ENCODE peak calls at places on chromosomes 6 and 20, in six cellular contexts. M, W, C, V, J and T are unnamed samples.

GRCh38 chr20:54397292-54398155 is 77.9 kb upstream of the DOK5 start:
- DNase-seq in M (no peak), W (no peak), C (no peak), V (no peak), J (no peak), T (no peak)

GRCh38 chr6:168197636-168198301 is 118.8 kb upstream of the FRMD1 start:
- DNase-seq in M (no peak), W (no peak), C (no peak), V (no peak), J (peak), T (no peak)

GRCh38 chr20:21702001-21702400 is 3.5 kb upstream of the PAX1 start:
- DNase-seq in M (no peak), W (no peak), C (no peak), V (no peak), J (no peak), T (no peak)

GRCh38 chr20:32138921-32139320 is 29.4 kb downstream of the TM9SF4 start:
- DNase-seq in M (no peak), W (no peak), C (no peak), V (no peak), J (no peak), T (no peak)

GRCh38 chr20:32497589-32498224 is 87.4 kb downstream of the NOL4L start:
- DNase-seq in M (no peak), W (no peak), C (no peak), V (no peak), J (no peak), T (no peak)

GRCh38 chr6:70592391-70593117 is 25.8 kb downstream of the SDHAF4 start:
- DNase-seq in M (no peak), W (peak), C (no peak), V (no peak), J (no peak), T (no peak)

GRCh38 chr20:10779911-10780310 is 106.1 kb upstream of the JAG1 start:
- DNase-seq in M (no peak), W (no peak), C (no peak), V (no peak), J (no peak), T (no peak)

GRCh38 chr6:111456208-111456607 is 26.8 kb downstream of the REV3L start:
- DNase-seq in M (no peak), W (no peak), C (no peak), V (no peak), J (no peak), T (no peak)

GRCh38 chr6:16711551-16712249 is 49.6 kb downstream of the ATXN1 start:
- DNase-seq in M (peak), W (peak), C (no peak), V (no peak), J (no peak), T (peak)

GRCh38 chr6:160992323-160993314 is 1.1 kb downstream of the MAP3K4 start:
- DNase-seq in M (peak), W (peak), C (no peak), V (peak), J (peak), T (peak)

GRCh38 chr6:147961473-147962141 is 381.0 kb upstream of the SASH1 start:
- DNase-seq in M (no peak), W (no peak), C (no peak), V (no peak), J (no peak), T (no peak)

GRCh38 chr6:37021356-37022129 is 16.1 kb downstream of the FGD2 start:
- DNase-seq in M (peak), W (peak), C (no peak), V (no peak), J (no peak), T (no peak)

GRCh38 chr6:68296126-68296525 is 339.0 kb upstream of the ADGRB3 start:
- DNase-seq in M (no peak), W (no peak), C (no peak), V (no peak), J (no peak), T (no peak)

GRCh38 chr6:93036835-93037234 is 382.5 kb downstream of the EPHA7 start:
- DNase-seq in M (peak), W (peak), C (no peak), V (no peak), J (no peak), T (no peak)

GRCh38 chr6:3211681-3212080 is 15.8 kb downstream of the TUBB2B start:
- DNase-seq in M (no peak), W (no peak), C (no peak), V (no peak), J (no peak), T (no peak)

GRCh38 chr6:134520181-134521115 is 202.5 kb upstream of the SGK1 start:
- DNase-seq in M (no peak), W (no peak), C (no peak), V (no peak), J (no peak), T (no peak)

GRCh38 chr6:139597781-139598368 is 223.4 kb upstream of the CITED2 start:
- DNase-seq in M (peak), W (peak), C (no peak), V (no peak), J (no peak), T (peak)

DNA sequence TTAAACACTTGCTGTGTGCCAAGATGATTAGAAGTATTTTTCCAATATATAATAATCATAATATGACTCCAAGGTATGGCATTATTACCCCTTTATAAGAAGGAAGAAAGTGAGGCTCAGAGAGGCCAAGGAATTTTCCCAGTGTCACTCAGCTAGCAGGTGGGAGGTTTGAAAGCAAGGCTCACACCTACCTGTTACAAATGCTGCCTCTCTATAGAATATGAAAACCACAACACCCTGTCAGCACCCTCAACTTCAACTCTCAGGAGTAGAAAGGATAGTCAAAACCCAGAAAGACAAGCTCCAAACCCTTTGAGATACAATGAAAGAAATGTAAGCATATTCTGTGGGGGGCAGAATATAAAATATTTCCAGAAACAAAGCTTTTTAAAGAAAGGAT is 76.7 kb downstream of the LAMP5 start:
- DNase-seq in M (no peak), W (no peak), C (no peak), V (no peak), J (no peak), T (no peak)
- TF ChIP-seq CHD2 in M (no peak), W (no peak), C (no peak), V (no peak), J (no peak), T (no peak)

DNA sequence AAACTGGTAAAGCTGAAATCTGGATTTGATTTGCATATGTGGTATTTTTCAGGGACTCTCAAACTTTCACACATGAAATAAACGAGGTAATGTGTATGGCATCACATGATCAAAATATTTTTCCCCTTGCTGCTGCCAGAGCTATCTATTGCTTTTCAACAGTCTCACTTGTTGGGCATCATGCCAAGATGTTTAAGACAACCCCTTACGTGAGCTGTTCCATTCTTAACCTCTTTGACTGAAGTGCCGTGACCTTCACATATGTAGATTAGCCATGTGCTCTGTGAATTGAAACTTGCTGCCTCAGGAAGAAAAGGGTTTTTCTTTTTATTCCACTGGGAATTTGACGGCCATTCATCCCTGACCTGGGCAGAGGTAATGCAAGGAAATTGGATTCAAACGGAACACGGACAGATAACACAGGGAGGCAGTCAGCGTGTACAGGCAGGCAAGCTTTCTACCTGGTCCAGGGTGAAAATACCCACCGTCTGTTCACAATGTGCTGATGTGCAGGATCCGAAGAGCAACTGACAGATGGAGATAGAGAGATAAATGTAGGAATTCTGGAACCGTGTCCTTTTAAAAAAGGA is 14.2 kb downstream of the ARID1B start:
- DNase-seq in M (no peak), W (peak), C (peak), V (peak), J (no peak), T (peak)
- TF ChIP-seq CHD2 in M (no peak), W (no peak), C (no peak), V (no peak), J (no peak), T (no peak)

GRCh38 chr20:63933646-63934045 is 22.6 kb downstream of the UCKL1 start:
- DNase-seq in M (no peak), W (no peak), C (no peak), V (no peak), J (no peak), T (no peak)

GRCh38 chr20:63932606-63933160 is 23.5 kb downstream of the UCKL1 start:
- DNase-seq in M (no peak), W (no peak), C (no peak), V (no peak), J (no peak), T (no peak)

GRCh38 chr20:63934271-63935068 is 21.7 kb downstream of the UCKL1 start:
- DNase-seq in M (no peak), W (no peak), C (no peak), V (peak), J (peak), T (peak)

GRCh38 chr20:63937596-63937995 is 18.6 kb downstream of the UCKL1 start:
- DNase-seq in M (no peak), W (no peak), C (no peak), V (no peak), J (no peak), T (no peak)

GRCh38 chr20:63935447-63935846 is 20.8 kb downstream of the UCKL1 start:
- DNase-seq in M (no peak), W (no peak), C (no peak), V (no peak), J (no peak), T (no peak)
- TF ChIP-seq CHD2 in M (no peak), W (no peak), C (no peak), V (no peak), J (no peak), T (no peak)

DNA sequence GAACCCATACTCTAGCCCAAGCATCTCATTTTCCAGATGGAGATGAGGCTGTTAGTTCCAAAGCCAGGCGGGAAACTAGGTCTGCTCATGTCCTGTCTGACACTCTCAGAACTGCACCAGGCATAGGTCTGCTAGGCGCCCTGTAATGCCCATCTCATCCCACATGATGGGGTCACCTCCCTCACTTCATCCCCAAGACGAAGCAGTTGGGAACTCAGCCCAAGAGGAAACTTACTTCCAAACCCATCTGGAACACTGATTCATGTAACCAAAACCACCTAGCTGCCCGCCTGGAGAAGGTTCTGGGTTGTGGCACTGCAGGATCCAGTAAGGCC is 119.4 kb upstream of the PRND start:
- DNase-seq in M (no peak), W (no peak), C (no peak), V (no peak), J (no peak), T (no peak)
- TF ChIP-seq CHD2 in M (no peak), W (no peak), C (no peak), V (no peak), J (no peak), T (no peak)

DNA sequence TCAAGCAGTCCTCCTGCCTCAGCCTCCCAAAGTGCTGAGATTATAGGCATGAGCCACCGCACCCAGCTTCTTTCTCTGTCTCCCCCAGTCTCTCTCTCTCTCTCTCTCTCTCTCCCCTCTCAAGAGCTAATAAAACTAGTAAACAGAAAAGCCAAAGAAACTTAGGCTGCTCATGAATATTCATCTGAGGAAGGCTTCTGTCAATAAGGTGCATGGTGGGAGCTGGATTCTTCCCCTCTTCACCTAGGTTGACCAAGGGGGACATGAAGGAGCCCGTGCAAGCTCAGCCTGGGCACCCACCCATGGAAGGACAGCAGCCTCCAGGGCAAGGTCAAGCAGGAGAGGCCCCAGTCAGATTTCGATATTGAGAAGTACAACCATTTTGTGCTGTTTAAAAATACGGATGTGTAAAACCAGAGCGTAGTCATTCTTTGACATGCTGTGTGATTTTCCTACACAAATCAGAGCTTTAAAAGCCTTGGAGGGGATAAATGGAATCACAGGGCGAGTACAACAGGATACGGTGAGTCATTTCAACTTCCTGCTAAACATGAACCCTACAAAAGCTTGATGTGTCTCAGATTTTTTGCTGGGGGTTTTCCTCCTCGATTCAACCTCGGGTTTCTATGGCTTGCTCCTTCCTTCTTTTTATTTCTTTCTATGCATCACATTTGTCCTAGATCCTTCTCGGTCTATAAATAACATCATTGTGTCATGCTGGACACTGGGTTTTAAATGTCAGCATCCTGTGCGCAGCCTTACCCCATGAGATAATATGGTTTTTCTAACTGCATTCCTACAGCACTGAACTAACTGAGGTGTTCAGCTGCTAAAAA is 368.9 kb upstream of the JARID2 start:
- DNase-seq in M (peak), W (no peak), C (peak), V (no peak), J (no peak), T (no peak)
- TF ChIP-seq CHD2 in M (no peak), W (no peak), C (no peak), V (no peak), J (no peak), T (no peak)

DNA sequence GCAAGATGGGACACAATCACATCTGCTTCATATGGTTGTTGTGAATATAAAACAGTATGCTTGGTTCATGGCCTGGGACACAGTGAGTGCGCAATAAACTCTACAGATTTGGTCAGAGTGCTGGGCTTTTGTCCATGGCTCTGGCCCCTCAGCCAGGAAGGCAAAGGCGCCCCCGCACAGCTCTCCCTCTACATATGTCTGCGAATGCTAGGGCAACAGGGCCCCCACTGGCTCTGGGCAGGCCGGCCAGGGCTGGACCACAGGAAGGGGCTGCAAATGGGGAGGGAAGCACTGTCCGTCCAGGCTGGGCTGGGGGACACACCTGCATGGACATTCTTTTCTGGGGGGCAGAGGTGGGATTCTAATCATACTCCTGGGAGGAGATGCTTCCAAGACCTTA is 151.8 kb upstream of the MLN start:
- DNase-seq in M (no peak), W (no peak), C (no peak), V (no peak), J (no peak), T (no peak)
- TF ChIP-seq CHD2 in M (no peak), W (no peak), C (no peak), V (no peak), J (no peak), T (no peak)

DNA sequence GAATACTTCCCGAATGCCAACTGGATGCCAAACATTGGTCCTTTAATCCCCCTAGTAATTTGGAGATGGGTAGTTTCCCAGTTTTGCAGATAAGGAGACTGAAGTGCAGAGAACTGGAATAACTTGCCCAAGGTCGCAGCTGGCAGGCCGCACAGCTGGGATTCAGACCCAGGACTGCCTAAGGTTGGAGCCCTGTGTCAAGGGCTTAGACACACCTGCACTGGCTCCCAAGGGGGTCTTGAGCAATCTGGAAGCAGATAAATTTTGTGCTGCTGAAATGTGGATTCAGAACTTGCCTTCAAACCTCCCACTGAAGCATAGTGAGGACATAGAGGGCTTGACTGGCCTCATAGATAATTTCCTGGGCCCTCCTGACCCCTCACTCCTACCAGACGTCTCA is 30.5 kb downstream of the FOXP4 start:
- DNase-seq in M (no peak), W (no peak), C (no peak), V (no peak), J (no peak), T (no peak)
- TF ChIP-seq CHD2 in M (no peak), W (no peak), C (no peak), V (no peak), J (no peak), T (no peak)

GRCh38 chr6:20402181-20403079 is 751 bp downstream of the E2F3 start:
- DNase-seq in M (peak), W (peak), C (no peak), V (peak), J (peak), T (peak)
- TF ChIP-seq CHD2 in M (no peak), W (no peak), C (no peak), V (peak), J (no peak), T (no peak)

DNA sequence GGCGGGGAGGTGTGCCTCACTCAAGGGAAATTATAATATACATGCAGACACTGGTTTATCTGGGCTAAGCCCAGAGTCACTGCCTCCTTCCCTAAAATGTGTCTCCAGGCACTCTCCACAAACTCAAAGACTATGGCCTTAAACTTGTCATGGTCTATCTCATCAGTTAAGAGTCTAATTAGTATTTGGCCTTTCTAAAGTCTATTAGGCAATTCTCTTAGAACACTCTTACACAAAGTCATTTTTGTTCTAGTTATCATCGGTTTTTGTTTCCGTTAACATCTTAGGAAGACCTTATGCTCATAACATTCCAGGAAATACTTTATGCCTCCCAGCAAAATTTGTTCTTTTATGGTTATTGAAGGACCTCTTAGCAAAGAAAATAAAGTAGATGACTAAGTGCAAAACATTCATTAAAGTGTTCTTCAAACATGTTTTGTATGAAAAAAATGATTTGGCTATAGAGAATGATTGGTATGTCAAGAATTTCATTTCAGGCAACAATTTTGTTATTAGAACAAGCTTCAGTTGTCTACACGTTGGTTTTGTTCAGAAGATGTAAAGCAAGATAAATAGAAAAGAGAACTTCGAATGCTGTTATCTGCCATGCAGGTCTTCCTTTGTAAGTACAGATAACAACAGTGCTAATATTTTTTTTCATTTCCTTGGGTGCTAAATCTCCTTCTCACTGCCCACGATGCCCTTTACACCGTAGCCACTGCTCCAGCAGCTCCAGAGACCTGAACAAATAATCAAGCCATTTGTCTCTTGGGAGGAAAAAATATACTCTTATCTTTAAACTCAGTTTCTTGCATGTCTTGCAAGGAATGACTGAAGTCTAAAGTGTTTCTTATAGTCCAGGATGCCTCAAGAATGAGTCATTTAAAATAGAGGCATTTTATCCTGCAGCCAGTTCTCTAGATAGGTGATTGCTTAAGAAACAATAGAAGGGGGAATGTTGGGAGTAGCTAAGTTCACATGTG is 170.4 kb downstream of the HTR1B start:
- DNase-seq in M (peak), W (no peak), C (no peak), V (no peak), J (no peak), T (no peak)
- TF ChIP-seq CHD2 in M (no peak), W (no peak), C (no peak), V (no peak), J (no peak), T (no peak)

GRCh38 chr6:141677598-141678211 is 455.0 kb upstream of the GJE1 start:
- DNase-seq in M (peak), W (peak), C (no peak), V (peak), J (no peak), T (no peak)
- TF ChIP-seq CHD2 in M (no peak), W (no peak), C (no peak), V (no peak), J (no peak), T (no peak)